ENCODE peak calls at places on chromosomes 7 and 10, in four cellular contexts. P is OCI-LY7, J is hepatocyte, Q is neural progenitor cell. B is an unnamed sample.

GRCh38 chr7:114418117-114418516 is 3.5 kb downstream of the FOXP2 start:
- DNase-seq in P (no peak), Q (no peak), J (no peak), B (no peak)

GRCh38 chr10:113320980-113321379 is 231.9 kb upstream of the HABP2 start:
- DNase-seq in P (no peak), J (no peak), Q (no peak), B (no peak)

GRCh38 chr7:148481965-148482626 is 108.5 kb upstream of the C7orf33 start:
- DNase-seq in J (no peak), P (no peak), Q (no peak), B (peak; percentile 75)

GRCh38 chr7:26144681-26145080 is 7.3 kb upstream of the NFE2L3 start:
- DNase-seq in Q (no peak), J (no peak), P (no peak), B (no peak)

GRCh38 chr7:55018361-55019328 is at the start of gene EGFR:
- DNase-seq in Q (peak; percentile 82), J (peak; percentile 87), P (no peak), B (no peak)

GRCh38 chr7:2138146-2138765 is 94.5 kb downstream of the MAD1L1 start:
- DNase-seq in P (no peak), Q (no peak), J (no peak), B (no peak)

GRCh38 chr7:38398725-38399321 is 125.4 kb upstream of the TARP start:
- DNase-seq in P (peak; percentile 61), Q (peak; percentile 74), J (peak; percentile 69), B (peak; percentile 9)

GRCh38 chr7:47601119-47601880 is 19.4 kb upstream of the TNS3 start:
- DNase-seq in P (peak; percentile 82), J (no peak), Q (no peak), B (peak; percentile 95)

GRCh38 chr7:128697301-128697905 is 25.3 kb downstream of the GARIN1A start:
- DNase-seq in Q (peak; percentile 88), P (peak; percentile 45), J (peak; percentile 68), B (no peak)

GRCh38 chr7:107355616-107356015 is 114.2 kb upstream of the GPR22 start:
- DNase-seq in Q (no peak), P (no peak), J (no peak), B (peak; percentile 64)

GRCh38 chr7:7742223-7742622 is 23.8 kb upstream of the RPA3 start:
- DNase-seq in Q (no peak), J (no peak), P (no peak), B (no peak)

GRCh38 chr7:135800560-135800959 is 51.9 kb upstream of the FAM180A start:
- DNase-seq in P (no peak), J (no peak), Q (peak; percentile 20), B (no peak)

GRCh38 chr10:3785849-3786290 is 861 bp upstream of the KLF6 start:
- DNase-seq in P (peak; percentile 53), Q (peak; percentile 55), J (peak; percentile 48), B (no peak)

GRCh38 chr7:130883928-130884327 is 149.9 kb upstream of the KLF14 start:
- DNase-seq in P (no peak), J (no peak), Q (no peak), B (no peak)

GRCh38 chr10:37489658-37490003 is 364.2 kb downstream of the ANKRD30A start:
- DNase-seq in J (no peak), Q (no peak), P (no peak), B (no peak)

GRCh38 chr10:2619472-2619871 is 447.9 kb upstream of the PFKP start:
- DNase-seq in P (peak; percentile 56), Q (peak; percentile 60), J (peak; percentile 28), B (no peak)

GRCh38 chr7:46586406-46586805 is 665.3 kb upstream of the IGFBP3 start:
- DNase-seq in J (no peak), P (no peak), Q (no peak), B (no peak)

GRCh38 chr7:51229106-51229537 is 87.5 kb downstream of the COBL start:
- DNase-seq in Q (peak; percentile 16), J (no peak), P (no peak), B (no peak)

GRCh38 chr7:121302214-121302745 is 26.5 kb upstream of the WNT16 start:
- DNase-seq in P (peak; percentile 46), Q (no peak), J (no peak), B (peak; percentile 85)

GRCh38 chr7:111753968-111754367 is 191.7 kb upstream of the IMMP2L start:
- DNase-seq in J (no peak), P (no peak), Q (no peak), B (no peak)

GRCh38 chr7:27453702-27454405 is 208.8 kb downstream of the HIBADH start:
- DNase-seq in P (no peak), Q (no peak), J (peak; percentile 29), B (no peak)

GRCh38 chr10:25467861-25468260 is 293.1 kb downstream of the GPR158 start:
- DNase-seq in Q (no peak), P (no peak), J (no peak), B (no peak)

GRCh38 chr10:58943234-58943633 is 233.2 kb upstream of the PHYHIPL start:
- DNase-seq in P (no peak), J (no peak), Q (no peak), B (peak; percentile 73)

GRCh38 chr10:9331583-9332008 is 1277.1 kb downstream of the GATA3 start:
- DNase-seq in J (peak; percentile 75), P (peak; percentile 66), Q (peak; percentile 49), B (peak; percentile 34)

GRCh38 chr7:78226059-78226658 is 427.6 kb downstream of the PHTF2 start:
- DNase-seq in J (peak; percentile 37), P (peak; percentile 26), Q (peak; percentile 81), B (no peak)

GRCh38 chr7:40297741-40298311 is 163.0 kb downstream of the SUGCT start:
- DNase-seq in Q (no peak), P (no peak), J (no peak), B (peak; percentile 64)

GRCh38 chr7:38105874-38106483 is 72.1 kb upstream of the STARD3NL start:
- DNase-seq in Q (peak; percentile 58), J (peak; percentile 63), P (peak; percentile 65), B (no peak)

GRCh38 chr10:34655286-34656170 is 159.6 kb downstream of the PARD3 start:
- DNase-seq in Q (peak; percentile 72), J (peak; percentile 84), P (peak; percentile 59), B (peak; percentile 64)

GRCh38 chr7:104914427-104914826 is 99.6 kb upstream of the KMT2E start:
- DNase-seq in Q (no peak), P (no peak), J (no peak), B (no peak)

GRCh38 chr10:54065106-54065505 is 735.9 kb downstream of the PCDH15 start:
- DNase-seq in J (no peak), P (no peak), Q (no peak), B (no peak)

GRCh38 chr10:4474829-4475228 is 351.2 kb upstream of the AKR1E2 start:
- DNase-seq in Q (no peak), P (no peak), J (no peak), B (peak; percentile 82)

GRCh38 chr10:88157981-88158465 is 294.6 kb downstream of the PTEN start:
- DNase-seq in J (peak; percentile 43), P (peak; percentile 23), Q (no peak), B (peak; percentile 82)

GRCh38 chr7:158805937-158806336 is 23.4 kb downstream of the ESYT2 start:
- DNase-seq in J (no peak), P (peak; percentile 63), Q (no peak), B (no peak)

GRCh38 chr7:68146970-68147369 is 1150.3 kb downstream of the TYW1 start:
- DNase-seq in Q (no peak), P (no peak), J (no peak), B (no peak)

GRCh38 chr7:30450983-30451497 is 27.5 kb downstream of the NOD1 start:
- DNase-seq in J (no peak), Q (no peak), P (no peak), B (no peak)

GRCh38 chr7:30452278-30452930 is 26.2 kb downstream of the NOD1 start:
- DNase-seq in J (no peak), P (no peak), Q (no peak), B (no peak)

GRCh38 chr7:30453016-30453415 is 25.6 kb downstream of the NOD1 start:
- DNase-seq in P (no peak), Q (no peak), J (no peak), B (no peak)

GRCh38 chr7:30451539-30452277 is 26.9 kb downstream of the NOD1 start:
- DNase-seq in Q (no peak), P (no peak), J (no peak), B (no peak)

DNA sequence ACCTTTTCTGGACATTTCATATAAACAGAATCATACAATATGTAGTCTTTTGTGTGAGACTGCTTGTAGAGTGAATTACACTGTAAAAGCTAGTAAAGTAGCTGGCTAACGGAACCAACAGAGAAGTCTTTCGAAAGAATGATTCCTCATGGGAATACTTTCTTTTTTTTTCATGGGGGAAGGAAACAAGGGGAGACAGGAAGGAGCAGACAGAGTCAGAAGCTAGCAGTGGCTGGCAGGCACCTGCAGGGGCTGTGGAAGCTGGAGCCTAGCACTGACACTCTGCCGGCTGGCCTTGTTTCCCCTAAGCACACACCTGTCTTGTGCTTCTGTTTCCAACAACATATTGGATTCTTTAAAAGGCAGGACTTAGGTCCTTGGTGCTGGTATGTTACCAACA is 24.7 kb downstream of the NOD1 start:
- DNase-seq in J (no peak), Q (no peak), P (no peak), B (no peak)
- H3K27ac ChIP-seq in J (no peak overlapping the region), Q (no peak overlapping the region), P (no peak overlapping the region), B (no peak overlapping the region)

GRCh38 chr10:71522438-71523144 is 125.9 kb downstream of the CDH23 start:
- DNase-seq in J (no peak), Q (peak; percentile 44), P (peak; percentile 10), B (no peak)
- TF ChIP-seq CTCF in J (peak; percentile 10), Q (peak; percentile 35), P (peak; percentile 25), B (peak; percentile 20)

GRCh38 chr10:71256661-71257030 is 44.3 kb downstream of the UNC5B start:
- DNase-seq in J (no peak), Q (no peak), P (no peak), B (no peak)
- H3K4me1 ChIP-seq in J (peaks cover 49% of the 10 kb centered on the region), Q (peaks cover 64% of the 10 kb centered on the region), P (no peaks in the 10 kb centered on the region), B (no peaks in the 10 kb centered on the region)

GRCh38 chr10:11010582-11010981 is 7.1 kb upstream of the CELF2 start:
- DNase-seq in P (no peak), Q (no peak), J (no peak), B (no peak)

GRCh38 chr10:11012880-11013279 is 4.8 kb upstream of the CELF2 start:
- DNase-seq in P (no peak), Q (no peak), J (no peak), B (no peak)

GRCh38 chr10:11011436-11011835 is 6.2 kb upstream of the CELF2 start:
- DNase-seq in J (no peak), P (no peak), Q (no peak), B (no peak)

GRCh38 chr10:11011966-11012365 is 5.7 kb upstream of the CELF2 start:
- DNase-seq in Q (no peak), P (no peak), J (no peak), B (no peak)

GRCh38 chr10:11012476-11012875 is 5.2 kb upstream of the CELF2 start:
- DNase-seq in P (no peak), Q (no peak), J (no peak), B (no peak)
- H3K27ac ChIP-seq in P (no peak overlapping the region), Q (no peak overlapping the region), J (no peak overlapping the region), B (no peak overlapping the region)

GRCh38 chr10:28135258-28135657 is 136.4 kb upstream of the ODAD2 start:
- DNase-seq in P (no peak), Q (no peak), J (no peak), B (no peak)
- TF ChIP-seq CTCF in P (no peak), Q (no peak), J (no peak), B (peak; percentile 36)